ENCODE peak calls at places on chromosomes 6 and 20, in eight cellular contexts. L is lower leg skin, N is choroid plexus epithelial cell, Q is BJ, G is AG10803, I is spleen, A is GM12864, B is H9. J is an unnamed sample.

GRCh38 chr6:26660096-26660425 is 515 bp upstream of the ZNF322 start:
- DNase-seq in A (no peak), N (peak; percentile 63), G (no peak), B (no peak), I (no peak), L (no peak), Q (no peak), J (no peak)

GRCh38 chr6:163926642-163927041 is 512.1 kb downstream of the QKI start:
- DNase-seq in G (peak; percentile 57), B (no peak), Q (no peak), N (no peak), L (no peak), I (no peak), A (no peak), J (no peak)

GRCh38 chr6:111482236-111482958 is 621 bp downstream of the REV3L start:
- DNase-seq in G (peak; percentile 59), I (peak; percentile 91), A (no peak), L (peak; percentile 91), B (no peak), N (peak; percentile 24), Q (no peak), J (no peak)

GRCh38 chr6:166624275-166624674 is 2.8 kb downstream of the RPS6KA2 start:
- DNase-seq in A (no peak), G (peak; percentile 92), L (peak; percentile 88), B (no peak), I (no peak), Q (peak; percentile 51), N (peak; percentile 98), J (peak; percentile 85)

GRCh38 chr6:68677119-68677518 is 42.0 kb downstream of the ADGRB3 start:
- DNase-seq in B (no peak), Q (no peak), I (no peak), G (no peak), L (no peak), N (no peak), A (no peak), J (no peak)

GRCh38 chr6:166402582-166403277 is 20.0 kb upstream of the MPC1 start:
- DNase-seq in A (no peak), L (peak; percentile 54), N (no peak), Q (no peak), B (peak; percentile 11), I (no peak), G (peak; percentile 88), J (peak; percentile 87)

GRCh38 chr20:37454636-37455035 is 66.4 kb upstream of the NNAT start:
- DNase-seq in L (no peak), A (no peak), G (no peak), B (no peak), N (no peak), Q (no peak), I (no peak), J (no peak)

GRCh38 chr6:83183082-83183828 is 9.8 kb downstream of the PGM3 start:
- DNase-seq in N (peak; percentile 90), G (peak; percentile 90), B (no peak), Q (peak; percentile 87), L (no peak), A (no peak), I (no peak), J (no peak)

GRCh38 chr6:7048859-7049258 is 58.9 kb upstream of the RREB1 start:
- DNase-seq in A (no peak), Q (no peak), G (no peak), B (no peak), I (no peak), N (no peak), L (no peak), J (no peak)

GRCh38 chr6:11738681-11739375 is 39.8 kb downstream of the ADTRP start:
- DNase-seq in N (no peak), L (no peak), G (no peak), I (no peak), B (no peak), A (no peak), Q (no peak), J (no peak)

GRCh38 chr6:166435574-166435973 is 52.8 kb upstream of the MPC1 start:
- DNase-seq in N (peak; percentile 33), A (no peak), I (no peak), G (peak; percentile 3), L (peak; percentile 87), Q (no peak), B (peak; percentile 25), J (no peak)

GRCh38 chr6:170128346-170128745 is 162.5 kb downstream of the DLL1 start:
- DNase-seq in N (no peak), A (no peak), I (peak; percentile 32), Q (no peak), G (no peak), L (peak; percentile 60), B (no peak), J (peak; percentile 72)

GRCh38 chr6:31578058-31578457 is 2.7 kb downstream of the TNF start:
- DNase-seq in B (no peak), Q (no peak), L (no peak), I (no peak), N (no peak), G (no peak), A (no peak), J (no peak)

GRCh38 chr6:30726506-30727413 is 6.6 kb downstream of the TUBB start:
- DNase-seq in A (no peak), Q (no peak), I (peak; percentile 41), N (no peak), B (no peak), L (no peak), G (no peak), J (no peak)

GRCh38 chr6:83708546-83708969 is 343 bp downstream of the SNAP91 start:
- DNase-seq in B (peak; percentile 45), A (no peak), Q (no peak), G (no peak), I (no peak), L (no peak), N (peak; percentile 9), J (no peak)

GRCh38 chr6:111061493-111061892 is 25.8 kb upstream of the SLC16A10 start:
- DNase-seq in G (peak; percentile 13), A (no peak), Q (no peak), B (no peak), N (peak; percentile 5), I (no peak), L (no peak), J (no peak)

GRCh38 chr6:105326838-105327745 is 75.8 kb downstream of the PREP start:
- DNase-seq in N (peak; percentile 40), Q (peak; percentile 41), B (no peak), G (peak; percentile 52), A (no peak), I (no peak), L (no peak), J (no peak)

GRCh38 chr6:140071115-140071514 is 696.7 kb upstream of the CITED2 start:
- DNase-seq in I (no peak), A (no peak), G (peak; percentile 93), B (no peak), Q (peak; percentile 81), N (peak; percentile 98), L (no peak), J (no peak)

GRCh38 chr6:53926505-53926904 is 131.7 kb downstream of the LRRC1 start:
- DNase-seq in G (peak; percentile 58), Q (no peak), A (no peak), B (no peak), I (no peak), L (no peak), N (peak; percentile 68), J (no peak)

GRCh38 chr20:25696384-25697131 is at the start of gene ZNF337:
- DNase-seq in N (peak; percentile 96), G (peak; percentile 92), B (peak; percentile 94), Q (peak; percentile 64), A (peak; percentile 86), L (peak; percentile 98), I (peak; percentile 98), J (peak; percentile 97)
- TF ChIP-seq CTCF in N (peak; percentile 25), G (peak; percentile 10), B (peak; percentile 41), Q (peak; percentile 34), A (peak; percentile 17), L (no peak), I (no peak), J (peak; percentile 30)

DNA sequence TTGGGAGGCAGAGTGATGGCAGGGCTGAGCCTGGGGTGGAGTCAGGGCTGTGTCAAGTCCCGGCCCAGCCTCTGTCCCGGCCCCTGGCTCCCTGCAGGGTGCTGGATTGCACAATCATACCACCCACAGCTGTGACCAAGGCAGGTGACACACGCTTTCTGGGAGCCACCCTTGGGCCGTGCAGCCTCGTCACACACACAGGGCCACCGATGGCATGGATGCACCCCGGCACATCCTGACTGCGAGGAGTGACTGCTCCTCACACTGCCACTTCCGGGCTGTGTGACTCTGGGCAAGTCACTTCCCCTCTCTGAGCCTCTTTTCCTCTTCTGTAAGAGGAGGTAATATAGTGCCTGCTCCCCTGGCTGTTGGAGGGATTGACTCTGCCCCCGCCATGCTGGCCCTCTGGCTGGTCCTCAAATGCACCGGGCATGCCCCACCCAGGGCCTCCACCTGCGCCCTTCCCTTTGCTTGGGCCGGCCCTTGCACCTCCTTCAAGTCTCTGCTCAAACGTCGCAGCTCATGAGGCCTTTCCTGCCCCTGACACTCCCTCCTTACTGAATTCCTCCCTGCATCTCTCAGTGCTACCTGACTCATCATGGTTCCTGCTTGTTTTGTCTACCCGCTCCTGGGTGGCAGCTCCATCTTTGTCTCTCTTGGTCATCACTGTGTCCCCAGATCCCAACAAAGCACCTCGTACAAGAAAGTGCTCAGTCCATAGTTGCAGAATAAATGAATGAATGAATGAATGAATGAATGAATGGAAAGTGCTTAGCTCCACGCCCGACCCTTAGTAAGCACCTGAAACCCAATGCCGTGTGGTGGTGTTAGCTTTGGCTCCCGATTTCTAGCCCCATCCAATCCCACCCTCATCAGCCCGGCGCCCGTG is 93.5 kb downstream of the CEBPB start:
- DNase-seq in I (peak; percentile 91), L (peak; percentile 95), Q (no peak), B (no peak), A (no peak), G (peak; percentile 64), N (peak; percentile 48), J (no peak)
- TF ChIP-seq CTCF in I (no peak), L (no peak), Q (no peak), B (no peak), A (no peak), G (no peak), N (no peak), J (no peak)

GRCh38 chr6:84779917-84780316 is 15.5 kb upstream of the TBX18 start:
- DNase-seq in L (no peak), G (no peak), B (no peak), I (no peak), Q (no peak), A (no peak), N (no peak), J (no peak)

GRCh38 chr6:84774174-84775158 is 10.1 kb upstream of the TBX18 start:
- DNase-seq in N (peak; percentile 77), Q (no peak), A (no peak), B (peak; percentile 88), L (peak; percentile 91), G (peak; percentile 54), I (peak; percentile 70), J (peak; percentile 85)

GRCh38 chr6:84776392-84776791 is 12.0 kb upstream of the TBX18 start:
- DNase-seq in N (no peak), L (no peak), G (no peak), I (no peak), A (no peak), B (no peak), Q (no peak), J (no peak)

GRCh38 chr6:84777888-84778287 is 13.5 kb upstream of the TBX18 start:
- DNase-seq in Q (peak; percentile 64), G (peak; percentile 70), N (no peak), I (no peak), A (no peak), L (no peak), B (no peak), J (no peak)

GRCh38 chr6:84779380-84779779 is 15.0 kb upstream of the TBX18 start:
- DNase-seq in G (no peak), N (no peak), B (peak; percentile 32), I (no peak), L (no peak), Q (no peak), A (no peak), J (no peak)
- TF ChIP-seq CTCF in G (peak; percentile 33), N (peak; percentile 51), B (peak; percentile 33), I (no peak), L (no peak), Q (peak; percentile 22), A (no peak), J (peak; percentile 39)

GRCh38 chr6:161836643-161837448 is 563.0 kb upstream of the AGPAT4 start:
- DNase-seq in I (no peak), A (no peak), Q (no peak), B (no peak), G (no peak), N (peak; percentile 60), L (no peak), J (no peak)
- TF ChIP-seq CTCF in I (no peak), A (no peak), Q (no peak), B (peak; percentile 71), G (peak; percentile 53), N (peak; percentile 80), L (no peak), J (peak; percentile 80)